ENCODE peak calls at places on chromosome 14, in six cellular contexts. One of them, this sample, is unnamed.

GRCh38 chr14:35992816-35993511 is 166.8 kb downstream of the BRMS1L start:
- DNase-seq in MM.1S: no peak
- DNase-seq in adrenal gland: no peak
- DNase-seq in psoas muscle: no peak
- DNase-seq in PC-3: no peak
- DNase-seq in CD8-positive, alpha-beta T cell: no peak
- DNase-seq in this sample: no peak

GRCh38 chr14:101019974-101020710 is 116.6 kb upstream of the RTL1 start:
- DNase-seq in CD8-positive, alpha-beta T cell: no peak
- DNase-seq in MM.1S: no peak
- DNase-seq in PC-3: no peak
- DNase-seq in psoas muscle: no peak
- DNase-seq in adrenal gland: peak; percentile 19
- DNase-seq in this sample: no peak

GRCh38 chr14:91387135-91387849 is 30.3 kb downstream of the CCDC88C start:
- DNase-seq in adrenal gland: no peak
- DNase-seq in psoas muscle: peak; percentile 26
- DNase-seq in MM.1S: no peak
- DNase-seq in PC-3: no peak
- DNase-seq in CD8-positive, alpha-beta T cell: no peak
- DNase-seq in this sample: no peak

GRCh38 chr14:30528778-30529642 is 29.9 kb upstream of the G2E3 start:
- DNase-seq in PC-3: no peak
- DNase-seq in MM.1S: no peak
- DNase-seq in adrenal gland: no peak
- DNase-seq in psoas muscle: peak; percentile 37
- DNase-seq in CD8-positive, alpha-beta T cell: no peak
- DNase-seq in this sample: no peak

GRCh38 chr14:50303744-50304471 is 8.1 kb downstream of the L2HGDH start:
- DNase-seq in psoas muscle: no peak
- DNase-seq in PC-3: no peak
- DNase-seq in CD8-positive, alpha-beta T cell: no peak
- DNase-seq in MM.1S: no peak
- DNase-seq in adrenal gland: no peak
- DNase-seq in this sample: no peak

GRCh38 chr14:104144453-104144790 is 6.0 kb downstream of the KIF26A start:
- DNase-seq in PC-3: no peak
- DNase-seq in adrenal gland: no peak
- DNase-seq in MM.1S: no peak
- DNase-seq in psoas muscle: no peak
- DNase-seq in CD8-positive, alpha-beta T cell: no peak
- DNase-seq in this sample: no peak

GRCh38 chr14:100539319-100539645 is 47.9 kb downstream of the BEGAIN start:
- DNase-seq in MM.1S: no peak
- DNase-seq in psoas muscle: peak; percentile 49
- DNase-seq in adrenal gland: no peak
- DNase-seq in CD8-positive, alpha-beta T cell: no peak
- DNase-seq in PC-3: no peak
- DNase-seq in this sample: no peak

GRCh38 chr14:94613720-94614644 is 1.8 kb downstream of the SERPINA3 start:
- DNase-seq in psoas muscle: no peak
- DNase-seq in CD8-positive, alpha-beta T cell: no peak
- DNase-seq in MM.1S: no peak
- DNase-seq in adrenal gland: no peak
- DNase-seq in PC-3: no peak
- DNase-seq in this sample: no peak

GRCh38 chr14:92039073-92039719 is 663 bp downstream of the TRIP11 start:
- DNase-seq in MM.1S: no peak
- DNase-seq in psoas muscle: peak; percentile 77
- DNase-seq in PC-3: peak; percentile 63
- DNase-seq in CD8-positive, alpha-beta T cell: no peak
- DNase-seq in adrenal gland: no peak
- DNase-seq in this sample: peak; percentile 45

GRCh38 chr14:34824256-34824655 is 50.9 kb downstream of the BAZ1A start:
- DNase-seq in psoas muscle: no peak
- DNase-seq in PC-3: no peak
- DNase-seq in adrenal gland: no peak
- DNase-seq in CD8-positive, alpha-beta T cell: no peak
- DNase-seq in MM.1S: no peak
- DNase-seq in this sample: no peak

GRCh38 chr14:23286904-23287479 is 1.1 kb upstream of the HOMEZ start:
- DNase-seq in PC-3: no peak
- DNase-seq in CD8-positive, alpha-beta T cell: no peak
- DNase-seq in psoas muscle: no peak
- DNase-seq in MM.1S: no peak
- DNase-seq in adrenal gland: no peak
- DNase-seq in this sample: no peak

GRCh38 chr14:22885975-22886374 is 3.0 kb downstream of the REM2 start:
- DNase-seq in PC-3: no peak
- DNase-seq in adrenal gland: peak; percentile 32
- DNase-seq in psoas muscle: peak; percentile 57
- DNase-seq in CD8-positive, alpha-beta T cell: no peak
- DNase-seq in MM.1S: no peak
- DNase-seq in this sample: no peak

GRCh38 chr14:93789366-93790130 is 1.3 kb upstream of the PRIMA1 start:
- DNase-seq in PC-3: no peak
- DNase-seq in psoas muscle: no peak
- DNase-seq in MM.1S: no peak
- DNase-seq in adrenal gland: no peak
- DNase-seq in CD8-positive, alpha-beta T cell: no peak
- DNase-seq in this sample: no peak

GRCh38 chr14:92688434-92689375 is 59.7 kb downstream of the LGMN start:
- DNase-seq in MM.1S: no peak
- DNase-seq in psoas muscle: no peak
- DNase-seq in CD8-positive, alpha-beta T cell: no peak
- DNase-seq in PC-3: no peak
- DNase-seq in adrenal gland: no peak
- DNase-seq in this sample: no peak

GRCh38 chr14:35254736-35255135 is 37.4 kb upstream of the PSMA6 start:
- DNase-seq in adrenal gland: no peak
- DNase-seq in MM.1S: no peak
- DNase-seq in psoas muscle: no peak
- DNase-seq in CD8-positive, alpha-beta T cell: no peak
- DNase-seq in PC-3: no peak
- DNase-seq in this sample: peak; percentile 62

GRCh38 chr14:31582286-31582691 is 21.1 kb downstream of the NUBPL start:
- DNase-seq in PC-3: no peak
- DNase-seq in MM.1S: no peak
- DNase-seq in adrenal gland: no peak
- DNase-seq in CD8-positive, alpha-beta T cell: no peak
- DNase-seq in psoas muscle: no peak
- DNase-seq in this sample: no peak

GRCh38 chr14:103056322-103057027 is 874 bp downstream of the CDC42BPB start:
- DNase-seq in psoas muscle: peak; percentile 85
- DNase-seq in PC-3: peak; percentile 71
- DNase-seq in MM.1S: no peak
- DNase-seq in adrenal gland: peak; percentile 79
- DNase-seq in CD8-positive, alpha-beta T cell: no peak
- DNase-seq in this sample: peak; percentile 30

GRCh38 chr14:29999013-29999539 is 71.4 kb upstream of the PRKD1 start:
- DNase-seq in psoas muscle: no peak
- DNase-seq in MM.1S: no peak
- DNase-seq in PC-3: no peak
- DNase-seq in CD8-positive, alpha-beta T cell: no peak
- DNase-seq in adrenal gland: no peak
- DNase-seq in this sample: no peak

GRCh38 chr14:70919774-70920173 is 12.5 kb downstream of the PCNX1 start:
- DNase-seq in PC-3: peak; percentile 19
- DNase-seq in adrenal gland: no peak
- DNase-seq in CD8-positive, alpha-beta T cell: no peak
- DNase-seq in MM.1S: no peak
- DNase-seq in psoas muscle: no peak
- DNase-seq in this sample: no peak

GRCh38 chr14:50659327-50659974 is 8.7 kb downstream of the SAV1 start:
- DNase-seq in PC-3: peak; percentile 86
- DNase-seq in MM.1S: no peak
- DNase-seq in psoas muscle: no peak
- DNase-seq in adrenal gland: no peak
- DNase-seq in CD8-positive, alpha-beta T cell: no peak
- DNase-seq in this sample: no peak

GRCh38 chr14:24848427-24848826 is 201.5 kb downstream of the STXBP6 start:
- DNase-seq in psoas muscle: no peak
- DNase-seq in PC-3: peak; percentile 9
- DNase-seq in CD8-positive, alpha-beta T cell: no peak
- DNase-seq in MM.1S: no peak
- DNase-seq in adrenal gland: no peak
- DNase-seq in this sample: no peak

GRCh38 chr14:101357559-101358319 is 203.6 kb upstream of the DIO3 start:
- DNase-seq in adrenal gland: peak; percentile 3
- DNase-seq in psoas muscle: peak; percentile 30
- DNase-seq in PC-3: no peak
- DNase-seq in MM.1S: no peak
- DNase-seq in CD8-positive, alpha-beta T cell: no peak
- DNase-seq in this sample: no peak

GRCh38 chr14:37150414-37150813 is 22.0 kb downstream of the SLC25A21 start:
- DNase-seq in psoas muscle: no peak
- DNase-seq in PC-3: peak; percentile 76
- DNase-seq in MM.1S: peak; percentile 42
- DNase-seq in adrenal gland: no peak
- DNase-seq in CD8-positive, alpha-beta T cell: no peak
- DNase-seq in this sample: peak; percentile 9

GRCh38 chr14:23297878-23298277 is 4.8 kb downstream of the PPP1R3E start:
- DNase-seq in adrenal gland: no peak
- DNase-seq in psoas muscle: no peak
- DNase-seq in PC-3: no peak
- DNase-seq in MM.1S: no peak
- DNase-seq in CD8-positive, alpha-beta T cell: no peak
- DNase-seq in this sample: no peak

GRCh38 chr14:31388687-31389413 is 31.5 kb downstream of the HEATR5A start:
- DNase-seq in MM.1S: peak; percentile 14
- DNase-seq in CD8-positive, alpha-beta T cell: no peak
- DNase-seq in psoas muscle: no peak
- DNase-seq in PC-3: no peak
- DNase-seq in adrenal gland: no peak
- DNase-seq in this sample: peak; percentile 2

GRCh38 chr14:52313493-52313881 is 625 bp upstream of the PTGER2 start:
- DNase-seq in adrenal gland: no peak
- DNase-seq in psoas muscle: no peak
- DNase-seq in MM.1S: no peak
- DNase-seq in CD8-positive, alpha-beta T cell: no peak
- DNase-seq in PC-3: no peak
- DNase-seq in this sample: no peak

GRCh38 chr14:48373993-48374392 is 698.6 kb upstream of the MDGA2 start:
- DNase-seq in MM.1S: no peak
- DNase-seq in psoas muscle: no peak
- DNase-seq in adrenal gland: no peak
- DNase-seq in CD8-positive, alpha-beta T cell: no peak
- DNase-seq in PC-3: no peak
- DNase-seq in this sample: no peak

GRCh38 chr14:21103165-21103709 is 2.4 kb downstream of the TMEM253 start:
- DNase-seq in PC-3: no peak
- DNase-seq in psoas muscle: no peak
- DNase-seq in adrenal gland: no peak
- DNase-seq in CD8-positive, alpha-beta T cell: no peak
- DNase-seq in MM.1S: no peak
- DNase-seq in this sample: no peak

GRCh38 chr14:105477659-105478623 is 3.3 kb downstream of the CRIP2 start:
- DNase-seq in adrenal gland: no peak
- DNase-seq in MM.1S: no peak
- DNase-seq in CD8-positive, alpha-beta T cell: peak; percentile 59
- DNase-seq in PC-3: no peak
- DNase-seq in psoas muscle: no peak
- DNase-seq in this sample: no peak

GRCh38 chr14:64880382-64881121 is 845 bp upstream of the SPTB start:
- DNase-seq in adrenal gland: peak; percentile 22
- DNase-seq in CD8-positive, alpha-beta T cell: peak; percentile 47
- DNase-seq in MM.1S: peak; percentile 70
- DNase-seq in PC-3: peak; percentile 56
- DNase-seq in psoas muscle: peak; percentile 62
- DNase-seq in this sample: peak; percentile 23

GRCh38 chr14:33715223-33715528 is 235.7 kb downstream of the EGLN3 start:
- DNase-seq in psoas muscle: no peak
- DNase-seq in PC-3: no peak
- DNase-seq in MM.1S: no peak
- DNase-seq in CD8-positive, alpha-beta T cell: no peak
- DNase-seq in adrenal gland: no peak
- DNase-seq in this sample: no peak

GRCh38 chr14:80942158-80942738 is 710 bp upstream of the CEP128 start:
- DNase-seq in PC-3: peak; percentile 27
- DNase-seq in MM.1S: no peak
- DNase-seq in adrenal gland: no peak
- DNase-seq in CD8-positive, alpha-beta T cell: no peak
- DNase-seq in psoas muscle: no peak
- DNase-seq in this sample: no peak
- TF ChIP-seq CTCF in PC-3: no peak
- TF ChIP-seq CTCF in MM.1S: no peak
- TF ChIP-seq CTCF in adrenal gland: no peak
- TF ChIP-seq CTCF in CD8-positive, alpha-beta T cell: no peak
- TF ChIP-seq CTCF in psoas muscle: no peak
- TF ChIP-seq CTCF in this sample: no peak

DNA sequence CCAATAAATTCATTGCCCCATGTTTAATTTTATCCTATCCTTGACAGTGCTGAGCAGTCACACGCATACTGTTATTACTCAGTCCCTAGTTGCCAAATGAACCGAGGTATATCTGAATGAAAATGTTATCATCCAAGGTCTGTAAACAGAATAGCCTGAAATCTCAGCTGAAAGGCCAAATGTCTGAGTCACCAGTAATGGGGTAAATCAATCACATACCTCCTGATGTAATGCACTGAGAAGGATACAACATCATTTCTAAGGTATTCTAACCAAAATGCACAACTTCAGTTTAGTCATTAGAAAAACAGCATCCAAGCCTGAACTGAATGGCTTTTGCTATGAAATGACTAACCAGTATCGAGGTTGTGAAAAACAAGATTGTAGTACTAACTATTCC is 228.6 kb downstream of the DPF3 start:
- DNase-seq in MM.1S: no peak
- DNase-seq in adrenal gland: no peak
- DNase-seq in PC-3: peak; percentile 99
- DNase-seq in psoas muscle: no peak
- DNase-seq in CD8-positive, alpha-beta T cell: no peak
- DNase-seq in this sample: peak; percentile 16
- H3K4me3 ChIP-seq in MM.1S: no peak overlapping the region
- H3K4me3 ChIP-seq in adrenal gland: no peak overlapping the region
- H3K4me3 ChIP-seq in PC-3: peak overlapping the region; percentile 39
- H3K4me3 ChIP-seq in psoas muscle: no peak overlapping the region
- H3K4me3 ChIP-seq in CD8-positive, alpha-beta T cell: no peak overlapping the region
- H3K4me3 ChIP-seq in this sample: no peak overlapping the region

GRCh38 chr14:58899317-58899713 is 261.6 kb downstream of the DACT1 start:
- DNase-seq in psoas muscle: no peak
- DNase-seq in PC-3: peak; percentile 74
- DNase-seq in adrenal gland: no peak
- DNase-seq in MM.1S: no peak
- DNase-seq in CD8-positive, alpha-beta T cell: no peak
- DNase-seq in this sample: no peak
- TF ChIP-seq CTCF in psoas muscle: no peak
- TF ChIP-seq CTCF in PC-3: no peak
- TF ChIP-seq CTCF in adrenal gland: no peak
- TF ChIP-seq CTCF in MM.1S: no peak
- TF ChIP-seq CTCF in CD8-positive, alpha-beta T cell: no peak
- TF ChIP-seq CTCF in this sample: no peak

DNA sequence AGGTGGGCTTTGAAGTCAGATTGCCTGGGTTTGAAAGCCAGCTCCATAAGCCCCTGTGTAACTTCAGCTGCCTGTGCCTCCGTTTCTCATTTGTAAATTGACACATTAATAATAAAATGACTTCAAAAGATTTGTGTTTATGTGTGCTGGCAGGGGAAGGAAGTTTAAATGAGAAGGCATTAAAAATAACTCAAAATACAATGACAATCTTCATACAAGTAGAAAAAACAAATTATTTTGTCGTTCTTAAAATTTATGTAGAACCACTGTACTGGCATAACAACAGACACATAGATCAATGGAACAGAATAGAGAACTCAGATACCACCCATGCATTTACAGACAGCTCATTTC is 83.0 kb downstream of the PPM1A start:
- DNase-seq in MM.1S: no peak
- DNase-seq in CD8-positive, alpha-beta T cell: no peak
- DNase-seq in PC-3: no peak
- DNase-seq in adrenal gland: no peak
- DNase-seq in psoas muscle: no peak
- DNase-seq in this sample: no peak
- H3K4me3 ChIP-seq in MM.1S: peak overlapping the region; percentile 66
- H3K4me3 ChIP-seq in CD8-positive, alpha-beta T cell: no peak overlapping the region
- H3K4me3 ChIP-seq in PC-3: no peak overlapping the region
- H3K4me3 ChIP-seq in adrenal gland: no peak overlapping the region
- H3K4me3 ChIP-seq in psoas muscle: peak overlapping the region; percentile 56
- H3K4me3 ChIP-seq in this sample: peak overlapping the region; percentile 72